ENCODE peak calls at places on chromosomes 6 and 20, in eight cellular contexts. T, N, A, R, K, P, C and B are unnamed samples.

GRCh38 chr6:2546941-2547716 is 203.6 kb downstream of the MYLK4 start:
- DNase-seq in T (no peak), N (no peak), A (no peak), R (no peak), K (no peak), P (no peak), C (no peak), B (no peak)

GRCh38 chr6:118786696-118787453 is 107.1 kb upstream of the ASF1A start:
- DNase-seq in T (no peak), N (no peak), A (no peak), R (no peak), K (no peak), P (no peak), C (no peak), B (no peak)

GRCh38 chr20:32465092-32465900 is 107.2 kb downstream of the ASXL1 start:
- DNase-seq in T (peak), N (peak), A (no peak), R (peak), K (no peak), P (no peak), C (no peak), B (peak)

GRCh38 chr6:134477991-134478635 is 160.2 kb upstream of the SGK1 start:
- DNase-seq in T (peak), N (no peak), A (no peak), R (no peak), K (no peak), P (no peak), C (no peak), B (peak)

GRCh38 chr6:110363748-110364147 is 5.6 kb upstream of the METTL24 start:
- DNase-seq in T (no peak), N (no peak), A (no peak), R (no peak), K (no peak), P (no peak), C (no peak), B (no peak)

GRCh38 chr20:48008850-48009535 is 223.7 kb upstream of the SULF2 start:
- DNase-seq in T (peak), N (peak), A (no peak), R (peak), K (peak), P (no peak), C (no peak), B (no peak)

GRCh38 chr6:119533603-119534279 is 184.2 kb upstream of the MAN1A1 start:
- DNase-seq in T (peak), N (peak), A (peak), R (peak), K (peak), P (no peak), C (no peak), B (peak)

GRCh38 chr6:134092449-134092848 is 40.0 kb upstream of the SLC2A12 start:
- DNase-seq in T (no peak), N (no peak), A (no peak), R (no peak), K (no peak), P (no peak), C (no peak), B (no peak)

GRCh38 chr6:136544326-136544725 is 5.9 kb downstream of the MAP7 start:
- DNase-seq in T (no peak), N (no peak), A (no peak), R (no peak), K (no peak), P (no peak), C (no peak), B (no peak)

GRCh38 chr6:35782424-35782823 is 1.6 kb downstream of the CLPSL1 start:
- DNase-seq in T (no peak), N (no peak), A (peak), R (peak), K (no peak), P (no peak), C (no peak), B (peak)

GRCh38 chr6:126672654-126673053 is 332.7 kb downstream of the CENPW start:
- DNase-seq in T (peak), N (peak), A (no peak), R (no peak), K (no peak), P (no peak), C (no peak), B (no peak)

GRCh38 chr20:54197621-54198604 is 10.0 kb upstream of the PFDN4 start:
- DNase-seq in T (peak), N (peak), A (no peak), R (peak), K (no peak), P (no peak), C (no peak), B (peak)

GRCh38 chr6:3019065-3019464 is 19.4 kb downstream of the NQO2 start:
- DNase-seq in T (no peak), N (no peak), A (no peak), R (no peak), K (no peak), P (no peak), C (no peak), B (no peak)